ENCODE peak calls at places on chromosomes 6 and 20, in six cellular contexts. G is body of pancreas, X is sigmoid colon, H is ovary, S is hepatocyte, D is left ventricle myocardium inferior. I is an unnamed sample.

GRCh38 chr6:125170376-125170775 is 16.8 kb downstream of the TPD52L1 start:
- DNase-seq in S (no peak), D (no peak), H (no peak), X (no peak), G (no peak), I (no peak)

GRCh38 chr20:10131612-10132345 is 86.9 kb upstream of the SNAP25 start:
- DNase-seq in S (peak), G (peak), D (peak), H (peak), X (peak), I (peak)

GRCh38 chr6:74137910-74138309 is 441.9 kb downstream of the CD109 start:
- DNase-seq in G (no peak), H (no peak), D (no peak), X (no peak), S (peak), I (no peak)

GRCh38 chr6:5490495-5491069 is 229.3 kb downstream of the FARS2 start:
- DNase-seq in D (no peak), H (no peak), S (no peak), X (no peak), G (no peak), I (no peak)

GRCh38 chr6:143115698-143116097 is 55.0 kb downstream of the AIG1 start:
- DNase-seq in X (no peak), H (no peak), S (peak), G (no peak), D (no peak), I (no peak)

GRCh38 chr20:19757973-19758887 is at the start of gene RIN2:
- DNase-seq in D (peak), S (peak), H (peak), G (peak), X (peak), I (peak)

GRCh38 chr6:43173496-43174262 is 2.6 kb downstream of the SRF start:
- DNase-seq in S (no peak), D (no peak), G (no peak), X (peak), H (no peak), I (no peak)

GRCh38 chr6:121216928-121217327 is 117.4 kb downstream of the TBC1D32 start:
- DNase-seq in X (no peak), G (no peak), D (no peak), H (no peak), S (no peak), I (no peak)

GRCh38 chr6:89021629-89022028 is 58.2 kb upstream of the RNGTT start:
- DNase-seq in X (no peak), H (no peak), S (peak), D (no peak), G (no peak), I (peak)

GRCh38 chr20:48695255-48695654 is 132.5 kb downstream of the PREX1 start:
- DNase-seq in G (peak), S (peak), D (no peak), H (no peak), X (no peak), I (peak)

GRCh38 chr6:14783594-14783993 is 462.3 kb upstream of the JARID2 start:
- DNase-seq in D (no peak), G (no peak), H (no peak), S (no peak), X (no peak), I (no peak)

GRCh38 chr20:16476032-16476431 is 97.2 kb downstream of the KIF16B start:
- DNase-seq in D (no peak), S (peak), G (peak), H (no peak), X (no peak), I (peak)

GRCh38 chr6:157510329-157511188 is 129.6 kb downstream of the ZDHHC14 start:
- DNase-seq in X (no peak), H (no peak), S (no peak), G (no peak), D (no peak), I (no peak)

GRCh38 chr6:3356056-3356823 is 97.5 kb downstream of the PSMG4 start:
- DNase-seq in H (peak), S (peak), G (peak), X (peak), D (peak), I (peak)

GRCh38 chr20:13868331-13868730 is 83.5 kb downstream of the NDUFAF5 start:
- DNase-seq in G (peak), X (no peak), H (no peak), S (no peak), D (no peak), I (no peak)

GRCh38 chr6:154157082-154157481 is 118.0 kb downstream of the OPRM1 start:
- DNase-seq in H (no peak), D (no peak), G (no peak), S (no peak), X (no peak), I (no peak)

GRCh38 chr20:31570021-31570463 is 35.0 kb upstream of the ID1 start:
- DNase-seq in S (peak), H (no peak), D (no peak), X (peak), G (no peak), I (no peak)

GRCh38 chr20:237479-237878 is 10.4 kb downstream of the DEFB129 start:
- DNase-seq in H (no peak), D (no peak), G (peak), S (no peak), X (no peak), I (no peak)

GRCh38 chr6:134199848-134200606 is 117.9 kb downstream of the SGK1 start:
- DNase-seq in X (no peak), H (no peak), G (peak), S (no peak), D (no peak), I (peak)

GRCh38 chr6:32290886-32291450 is 67.1 kb upstream of the NOTCH4 start:
- DNase-seq in G (no peak), S (no peak), H (no peak), X (no peak), D (no peak), I (no peak)

GRCh38 chr6:118748311-118749062 is 97.1 kb upstream of the CEP85L start:
- DNase-seq in S (no peak), D (no peak), H (peak), X (no peak), G (peak), I (peak)

GRCh38 chr6:72250664-72251063 is 364.3 kb downstream of the RIMS1 start:
- DNase-seq in D (no peak), X (no peak), G (no peak), H (no peak), S (no peak), I (no peak)

GRCh38 chr20:31869942-31870702 is at the start of the genes DUSP15 and TTLL9:
- DNase-seq in S (peak), H (peak), X (no peak), D (peak), G (peak), I (no peak)

GRCh38 chr6:133921249-133921859 is 31.7 kb upstream of the TBPL1 start:
- DNase-seq in H (peak), D (peak), S (peak), X (peak), G (peak), I (peak)

GRCh38 chr6:68635706-68636513 is 828 bp downstream of the ADGRB3 start:
- DNase-seq in S (peak), D (peak), X (peak), G (no peak), H (peak), I (no peak)

GRCh38 chr20:41617059-41617921 is 887 bp downstream of the CHD6 start:
- DNase-seq in H (peak), G (peak), X (peak), D (peak), S (peak), I (peak)

GRCh38 chr6:166465671-166466087 is 82.9 kb upstream of the MPC1 start:
- DNase-seq in G (no peak), X (peak), D (peak), H (no peak), S (no peak), I (no peak)

GRCh38 chr20:56572178-56572577 is 39.1 kb downstream of the FAM209B start:
- DNase-seq in G (no peak), H (no peak), D (no peak), X (no peak), S (no peak), I (no peak)

GRCh38 chr6:26414281-26414680 is 12.2 kb downstream of the BTN3A1 start:
- DNase-seq in X (no peak), H (no peak), D (no peak), S (no peak), G (no peak), I (no peak)

GRCh38 chr6:150891886-150892485 is 26.5 kb downstream of the MTHFD1L start:
- DNase-seq in S (peak), G (peak), X (peak), D (peak), H (peak), I (peak)

GRCh38 chr6:82645536-82646230 is 282.1 kb downstream of the TPBG start:
- DNase-seq in X (no peak), G (no peak), H (no peak), D (no peak), S (no peak), I (peak)

GRCh38 chr20:62123450-62124118 is 1.3 kb downstream of the LSM14B start:
- DNase-seq in S (peak), X (no peak), D (no peak), G (no peak), H (no peak), I (no peak)

GRCh38 chr6:127475135-127475822 is 16.1 kb upstream of the KIAA0408 start:
- DNase-seq in H (peak), D (peak), X (no peak), G (no peak), S (no peak), I (no peak)

GRCh38 chr6:33710296-33711121 is 991 bp downstream of the UQCC2 start:
- DNase-seq in X (peak), S (peak), D (no peak), H (no peak), G (no peak), I (no peak)
- H3K27ac ChIP-seq in X (peak), S (peak), D (peak), H (no peak), G (no peak), I (peak)

GRCh38 chr20:51166489-51166888 is 143.6 kb upstream of the KCNG1 start:
- DNase-seq in D (no peak), X (no peak), S (no peak), H (no peak), G (no peak), I (no peak)
- TF ChIP-seq CTCF in D (no peak), X (no peak), S (no peak), H (no peak), G (no peak), I (no peak)

GRCh38 chr20:45827712-45828111 is 600 bp upstream of the TNNC2 start:
- DNase-seq in X (no peak), D (no peak), G (no peak), S (no peak), H (no peak), I (no peak)
- H3K27ac ChIP-seq in X (no peak), D (no peak), G (no peak), S (no peak), H (peak), I (no peak)

DNA sequence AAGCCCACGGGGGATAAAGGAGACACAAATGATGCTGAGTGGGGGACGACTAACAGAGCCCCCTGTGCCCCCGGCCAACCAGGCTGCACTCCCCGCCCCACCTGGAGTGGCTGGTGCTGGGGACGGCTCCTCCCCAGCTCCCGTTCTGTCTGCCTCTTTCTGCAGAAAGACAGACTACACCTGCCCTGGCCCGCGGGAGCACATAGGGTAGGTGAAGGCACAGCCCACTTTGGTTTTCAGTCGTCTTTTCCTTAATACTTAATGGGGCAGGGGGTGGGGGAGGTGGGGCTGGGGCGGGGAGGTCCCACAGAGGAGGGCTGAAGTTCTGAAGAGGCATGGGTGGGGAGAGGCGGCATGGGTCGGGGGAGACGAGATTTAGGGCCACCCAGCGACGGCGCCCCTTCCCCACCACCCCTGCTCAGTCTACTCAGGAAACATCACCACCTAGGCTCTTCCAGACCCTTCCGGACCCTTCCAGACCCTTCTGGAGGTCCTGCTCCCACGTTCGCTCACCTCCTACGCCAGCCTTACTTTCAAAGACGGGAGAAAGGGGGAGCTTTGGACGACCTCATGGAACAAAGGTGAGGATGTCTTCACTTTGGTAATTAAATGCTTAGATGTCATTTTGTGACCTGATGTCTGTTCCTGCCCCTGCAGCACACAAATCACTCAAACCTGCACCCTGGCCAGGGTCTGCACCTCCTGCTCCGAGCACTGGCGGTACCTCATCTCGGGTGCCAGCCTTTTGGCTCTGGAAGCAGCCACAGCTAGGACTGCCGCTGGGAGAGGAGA is 21.2 kb upstream of the FRMD1 start:
- DNase-seq in D (no peak), S (no peak), G (no peak), H (peak), X (no peak), I (no peak)
- TF ChIP-seq CTCF in D (no peak), S (no peak), G (no peak), H (no peak), X (no peak), I (no peak)

GRCh38 chr6:11218077-11218392 is 14.4 kb downstream of the NEDD9 start:
- DNase-seq in H (no peak), X (no peak), G (no peak), D (no peak), S (no peak), I (no peak)
- H3K27ac ChIP-seq in H (no peak), X (peak), G (peak), D (peak), S (peak), I (peak)

GRCh38 chr6:35728663-35729348 is 8.0 kb upstream of the ARMC12 start:
- DNase-seq in X (peak), S (no peak), G (peak), D (peak), H (peak), I (no peak)
- TF ChIP-seq CTCF in X (no peak), S (no peak), G (no peak), D (no peak), H (no peak), I (no peak)

GRCh38 chr6:21348462-21349195 is 244.9 kb upstream of the SOX4 start:
- DNase-seq in S (peak), H (no peak), G (no peak), X (no peak), D (peak), I (peak)
- H3K27ac ChIP-seq in S (no peak), H (peak), G (no peak), X (no peak), D (no peak), I (no peak)

GRCh38 chr6:161498359-161498758 is 224.5 kb upstream of the AGPAT4 start:
- DNase-seq in G (peak), H (no peak), X (no peak), D (no peak), S (peak), I (peak)
- TF ChIP-seq CTCF in G (no peak), H (no peak), X (no peak), D (peak), S (peak), I (peak)

I was measured in PC-3.